ENCODE peak calls at places on chromosomes 7 and 10, in six cellular contexts. I, U, H, C, G and F are unnamed samples.

GRCh38 chr7:19249281-19249680 is 104.1 kb upstream of the FERD3L start:
- DNase-seq in C (no peak), I (no peak), H (no peak), U (no peak), G (no peak), F (no peak)

GRCh38 chr10:78336402-78336791 is 302.7 kb downstream of the RPS24 start:
- DNase-seq in G (peak), I (no peak), U (peak), C (no peak), H (no peak), F (no peak)

GRCh38 chr10:120508966-120509365 is 51.9 kb downstream of the PLPP4 start:
- DNase-seq in U (no peak), G (no peak), H (peak), C (no peak), I (no peak), F (no peak)

GRCh38 chr7:10239643-10240345 is 733.9 kb upstream of the PHF14 start:
- DNase-seq in G (peak), C (no peak), I (no peak), H (no peak), U (peak), F (no peak)

GRCh38 chr7:47951374-47951773 is 3.1 kb upstream of the PKD1L1 start:
- DNase-seq in U (no peak), I (no peak), H (no peak), G (peak), C (peak), F (no peak)

GRCh38 chr7:80087051-80087767 is 47.4 kb upstream of the GNAI1 start:
- DNase-seq in U (peak), C (no peak), G (no peak), I (no peak), H (no peak), F (no peak)

GRCh38 chr10:32437334-32437733 is 8.6 kb upstream of the CCDC7 start:
- DNase-seq in I (no peak), G (no peak), C (no peak), H (no peak), U (no peak), F (no peak)

GRCh38 chr10:43041422-43042342 is 35.2 kb upstream of the RET start:
- DNase-seq in I (no peak), U (no peak), C (no peak), H (no peak), G (no peak), F (no peak)

GRCh38 chr7:121278120-121279021 is 50.4 kb upstream of the WNT16 start:
- DNase-seq in G (no peak), C (peak), H (no peak), I (no peak), U (peak), F (no peak)

GRCh38 chr10:129364949-129365348 is 102.1 kb upstream of the MGMT start:
- DNase-seq in I (no peak), H (no peak), C (no peak), G (no peak), U (no peak), F (no peak)

GRCh38 chr10:5033061-5033770 is 29.6 kb upstream of the AKR1C2 start:
- DNase-seq in U (peak), C (no peak), H (no peak), I (no peak), G (no peak), F (no peak)

GRCh38 chr7:143882611-143883078 is 19.3 kb downstream of the TCAF1 start:
- DNase-seq in H (no peak), I (peak), G (peak), C (no peak), U (peak), F (no peak)

GRCh38 chr10:132311338-132311939 is 3.7 kb upstream of the STK32C start:
- DNase-seq in U (peak), C (no peak), H (no peak), I (peak), G (no peak), F (no peak)

GRCh38 chr10:50576245-50576815 is 47.4 kb downstream of the SGMS1 start:
- DNase-seq in U (no peak), G (no peak), I (no peak), H (no peak), C (no peak), F (no peak)

GRCh38 chr10:35887686-35888085 is 245.6 kb upstream of the FZD8 start:
- DNase-seq in I (no peak), H (peak), C (no peak), U (no peak), G (no peak), F (no peak)

GRCh38 chr10:84140036-84140379 is 699 bp downstream of the GHITM start:
- DNase-seq in I (no peak), C (no peak), H (no peak), G (no peak), U (peak), F (no peak)

GRCh38 chr7:150388709-150389531 is 9.8 kb downstream of the ZNF775 start:
- DNase-seq in G (no peak), C (no peak), U (no peak), I (peak), H (no peak), F (no peak)

GRCh38 chr7:101870361-101871062 is 53.1 kb downstream of the CUX1 start:
- DNase-seq in G (no peak), U (peak), H (no peak), C (no peak), I (peak), F (peak)

GRCh38 chr10:31033166-31033565 is 1.5 kb upstream of the ZNF438 start:
- DNase-seq in C (no peak), G (no peak), H (no peak), I (no peak), U (no peak), F (no peak)

GRCh38 chr7:33237034-33237433 is 107.7 kb downstream of the BBS9 start:
- DNase-seq in U (no peak), H (no peak), G (peak), I (no peak), C (no peak), F (no peak)

GRCh38 chr10:90964781-90965462 is 44.0 kb upstream of the ANKRD1 start:
- DNase-seq in C (no peak), I (no peak), H (no peak), G (peak), U (peak), F (no peak)

GRCh38 chr7:159142730-159143129 is 1.9 kb downstream of the VIPR2 start:
- DNase-seq in I (peak), G (no peak), C (no peak), H (no peak), U (no peak), F (no peak)

GRCh38 chr10:10977978-10978377 is 39.7 kb upstream of the CELF2 start:
- DNase-seq in U (no peak), I (no peak), C (no peak), G (no peak), H (no peak), F (no peak)

GRCh38 chr7:150428671-150429451 is 21.6 kb upstream of the GIMAP8 start:
- DNase-seq in C (no peak), G (no peak), I (peak), H (no peak), U (peak), F (no peak)

GRCh38 chr7:6608794-6609193 is 6.6 kb upstream of the ZNF853 start:
- DNase-seq in H (no peak), G (no peak), I (no peak), U (no peak), C (no peak), F (no peak)

GRCh38 chr10:89307213-89307612 is 5.4 kb downstream of the IFIT2 start:
- DNase-seq in I (no peak), H (no peak), C (no peak), U (no peak), G (no peak), F (no peak)

GRCh38 chr7:131197920-131198610 is 129.6 kb upstream of the MKLN1 start:
- DNase-seq in U (peak), H (no peak), G (no peak), I (no peak), C (no peak), F (no peak)

GRCh38 chr10:86545097-86545496 is 23.5 kb upstream of the WAPL start:
- DNase-seq in H (no peak), G (no peak), U (no peak), I (no peak), C (no peak), F (no peak)

GRCh38 chr10:99429521-99430095 is 816 bp downstream of the GOT1 start:
- DNase-seq in U (no peak), C (no peak), I (no peak), G (no peak), H (no peak), F (no peak)

GRCh38 chr7:112905950-112906349 is 115.8 kb upstream of the TMEM168 start:
- DNase-seq in H (no peak), U (no peak), C (no peak), G (no peak), I (no peak), F (no peak)

GRCh38 chr7:45589915-45590678 is 15.9 kb downstream of the ADCY1 start:
- DNase-seq in U (no peak), I (peak), H (no peak), C (no peak), G (no peak), F (no peak)

GRCh38 chr7:45586748-45587520 is 12.8 kb downstream of the ADCY1 start:
- DNase-seq in C (no peak), G (no peak), U (no peak), I (no peak), H (no peak), F (no peak)

GRCh38 chr7:45590679-45591057 is 16.5 kb downstream of the ADCY1 start:
- DNase-seq in U (no peak), C (no peak), H (no peak), G (no peak), I (peak), F (no peak)

GRCh38 chr7:45588466-45588865 is 14.3 kb downstream of the ADCY1 start:
- DNase-seq in I (no peak), H (no peak), G (no peak), U (no peak), C (no peak), F (no peak)

GRCh38 chr7:45589061-45589460 is 14.9 kb downstream of the ADCY1 start:
- DNase-seq in U (no peak), I (peak), H (no peak), G (no peak), C (no peak), F (no peak)
- H2AFZ ChIP-seq in U (no peak), I (no peak), H (no peak), G (no peak), C (no peak), F (no peak)

DNA sequence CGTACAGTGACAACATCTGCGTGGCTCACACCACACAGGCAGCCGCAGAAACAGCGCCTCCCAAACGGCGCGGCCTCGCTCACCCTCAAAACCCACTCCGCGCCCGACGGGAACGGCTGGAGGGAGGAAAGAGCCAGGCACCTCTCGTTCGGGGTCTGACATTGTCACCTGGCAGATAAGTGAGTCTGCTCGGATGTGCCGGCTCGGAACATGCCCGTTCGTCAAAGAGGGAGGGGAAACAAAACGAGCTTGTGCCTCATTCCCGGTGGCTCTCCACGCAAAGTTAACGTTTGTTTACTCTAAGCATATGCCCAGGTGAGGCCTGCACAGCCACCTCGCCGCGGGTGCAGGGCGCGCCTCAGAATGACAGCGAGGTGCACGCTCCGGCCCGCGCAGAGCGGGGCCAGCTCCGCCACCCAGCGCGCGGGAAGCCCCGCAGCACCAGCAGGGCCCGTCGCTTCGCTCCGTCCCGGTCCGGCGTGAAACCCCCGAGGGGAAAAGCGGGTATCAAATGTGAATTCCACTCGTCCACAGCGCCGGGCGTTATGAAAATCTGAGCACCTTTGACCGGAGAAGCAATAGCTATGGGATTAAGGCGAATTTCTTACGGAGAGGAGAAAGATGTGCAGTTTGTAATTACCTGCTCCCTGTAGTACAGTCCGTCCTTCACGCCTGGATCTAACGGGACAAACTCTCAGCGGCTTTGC is 13.1 kb downstream of the CNPY1 start:
- DNase-seq in U (no peak), C (no peak), I (no peak), H (no peak), G (no peak), F (no peak)
- H2AFZ ChIP-seq in U (no peak), C (no peak), I (no peak), H (peak), G (no peak), F (no peak)

DNA sequence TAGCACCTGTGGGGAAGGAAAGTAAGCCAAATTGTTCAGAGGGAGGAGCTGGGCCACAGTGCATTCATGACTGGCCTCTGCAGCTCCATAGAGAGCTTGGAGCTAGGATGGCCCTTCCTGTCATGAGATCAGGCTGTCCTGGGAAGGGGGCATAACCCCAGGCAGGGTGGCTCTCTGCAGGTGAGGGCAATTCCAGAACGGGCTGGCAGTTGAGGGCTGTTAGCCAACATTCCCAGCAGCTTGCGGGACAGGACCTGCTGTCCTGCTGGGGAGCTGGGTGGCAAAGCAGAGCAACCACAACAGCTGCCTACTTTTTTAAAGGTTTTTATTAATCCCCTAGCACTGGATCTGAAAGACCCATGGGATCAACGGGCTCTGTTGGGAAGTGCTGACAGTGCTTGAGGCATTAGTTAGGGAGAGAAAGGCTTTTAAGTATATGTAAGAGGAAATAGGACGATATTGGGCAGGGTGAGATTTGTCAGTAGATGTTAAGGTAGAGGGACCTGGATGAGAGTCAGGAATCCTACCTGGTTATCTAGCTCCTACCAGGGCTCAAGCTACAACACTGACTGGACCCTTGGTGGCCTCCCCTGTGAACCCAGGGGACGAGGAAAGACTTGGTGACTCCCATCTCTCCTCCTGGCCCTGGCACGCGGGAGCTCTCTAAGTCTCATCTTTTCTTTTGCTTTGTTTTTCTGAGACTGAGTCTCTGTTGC is 77.8 kb downstream of the NAMPT start:
- DNase-seq in I (no peak), G (no peak), U (no peak), C (no peak), H (no peak), F (no peak)
- H2AFZ ChIP-seq in I (no peak), G (no peak), U (no peak), C (no peak), H (peak), F (no peak)

DNA sequence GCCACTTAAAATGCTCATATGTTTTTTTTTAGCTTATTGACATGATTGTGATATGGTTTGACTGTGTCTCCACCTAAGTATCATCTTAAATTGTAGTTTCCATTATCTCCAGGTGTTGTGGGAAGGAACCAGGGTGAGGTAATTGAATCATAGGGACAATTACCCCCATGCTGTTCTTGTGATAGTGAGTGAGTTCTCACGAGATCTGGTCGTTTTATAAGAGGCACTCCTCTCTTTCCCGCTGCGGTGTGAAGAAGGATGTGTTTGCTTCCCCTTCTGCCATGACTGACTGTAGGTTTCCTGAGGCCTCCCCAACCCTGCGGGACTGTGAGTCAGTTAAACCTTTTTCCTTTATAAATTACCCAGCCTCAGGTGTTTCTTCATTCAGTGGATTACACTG is 80.5 kb upstream of the ETV1 start:
- DNase-seq in G (no peak), I (no peak), H (no peak), C (no peak), U (no peak), F (no peak)
- H2AFZ ChIP-seq in G (no peak), I (no peak), H (no peak), C (no peak), U (no peak), F (no peak)

DNA sequence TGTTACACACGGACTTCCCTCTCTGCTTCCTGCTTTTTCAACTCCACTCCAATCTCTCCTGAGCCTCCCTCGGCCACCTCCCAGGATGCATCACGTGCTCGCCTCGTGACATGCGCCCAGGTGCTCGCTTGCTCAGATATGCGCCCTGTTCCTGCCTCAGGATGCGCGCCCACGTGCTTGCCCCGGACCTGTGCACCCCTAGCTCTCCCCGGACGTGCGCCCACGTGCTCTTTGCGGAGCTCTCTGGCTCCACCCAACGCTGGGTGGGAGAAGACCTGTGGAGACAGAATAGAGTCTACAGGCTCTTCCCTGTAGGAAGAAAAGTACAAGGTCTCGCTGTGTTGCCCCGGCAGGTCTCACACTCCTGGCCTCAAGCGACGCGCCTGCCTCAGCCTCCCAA is 23.1 kb downstream of the PARD3 start:
- DNase-seq in C (no peak), H (peak), U (no peak), I (no peak), G (no peak), F (no peak)
- H2AFZ ChIP-seq in C (no peak), H (peak), U (no peak), I (no peak), G (no peak), F (no peak)